ENCODE peak calls at places on chromosomes 13 and 19, in six cellular contexts. One of them, this sample, is unnamed.

GRCh38 chr13:27442797-27443196 is 7.6 kb downstream of the MTIF3 start:
- DNase-seq in H1: no peak
- DNase-seq in central memory CD4-positive, alpha-beta T cell: no peak
- DNase-seq in fibroblast of the conjunctiva: no peak
- DNase-seq in kidney tubule cell: peak; percentile 17
- DNase-seq in HuH-7: no peak
- DNase-seq in this sample: no peak

GRCh38 chr13:42574435-42575311 is 721 bp downstream of the TNFSF11 start:
- DNase-seq in fibroblast of the conjunctiva: no peak
- DNase-seq in kidney tubule cell: peak; percentile 12
- DNase-seq in H1: no peak
- DNase-seq in HuH-7: no peak
- DNase-seq in central memory CD4-positive, alpha-beta T cell: peak; percentile 19
- DNase-seq in this sample: no peak

GRCh38 chr19:58009666-58010301 is 7.2 kb upstream of the ZNF606 start:
- DNase-seq in HuH-7: no peak
- DNase-seq in kidney tubule cell: peak; percentile 79
- DNase-seq in H1: no peak
- DNase-seq in central memory CD4-positive, alpha-beta T cell: peak; percentile 54
- DNase-seq in fibroblast of the conjunctiva: peak; percentile 56
- DNase-seq in this sample: no peak

GRCh38 chr13:105846923-105847322 is 688.5 kb downstream of the EFNB2 start:
- DNase-seq in HuH-7: no peak
- DNase-seq in kidney tubule cell: no peak
- DNase-seq in H1: no peak
- DNase-seq in fibroblast of the conjunctiva: no peak
- DNase-seq in central memory CD4-positive, alpha-beta T cell: no peak
- DNase-seq in this sample: no peak

GRCh38 chr13:74771964-74772363 is 637.8 kb upstream of the KLF12 start:
- DNase-seq in fibroblast of the conjunctiva: peak; percentile 53
- DNase-seq in HuH-7: no peak
- DNase-seq in kidney tubule cell: peak; percentile 75
- DNase-seq in H1: no peak
- DNase-seq in central memory CD4-positive, alpha-beta T cell: no peak
- DNase-seq in this sample: no peak

GRCh38 chr19:52669586-52669985 is 31.4 kb upstream of the ZNF83 start:
- DNase-seq in H1: no peak
- DNase-seq in HuH-7: no peak
- DNase-seq in central memory CD4-positive, alpha-beta T cell: no peak
- DNase-seq in kidney tubule cell: no peak
- DNase-seq in fibroblast of the conjunctiva: no peak
- DNase-seq in this sample: no peak

GRCh38 chr13:25733061-25733491 is 318.7 kb downstream of the SHISA2 start:
- DNase-seq in H1: no peak
- DNase-seq in HuH-7: no peak
- DNase-seq in central memory CD4-positive, alpha-beta T cell: no peak
- DNase-seq in kidney tubule cell: peak; percentile 88
- DNase-seq in fibroblast of the conjunctiva: no peak
- DNase-seq in this sample: no peak

GRCh38 chr13:51202477-51203046 is 19.6 kb upstream of the FAM124A start:
- DNase-seq in kidney tubule cell: no peak
- DNase-seq in central memory CD4-positive, alpha-beta T cell: no peak
- DNase-seq in HuH-7: no peak
- DNase-seq in fibroblast of the conjunctiva: no peak
- DNase-seq in H1: no peak
- DNase-seq in this sample: no peak

GRCh38 chr19:49335071-49335783 is at the start of gene CD37:
- DNase-seq in fibroblast of the conjunctiva: no peak
- DNase-seq in kidney tubule cell: no peak
- DNase-seq in central memory CD4-positive, alpha-beta T cell: peak; percentile 62
- DNase-seq in HuH-7: no peak
- DNase-seq in H1: no peak
- DNase-seq in this sample: peak; percentile 59